ENCODE peak calls at places on chromosome 7, in four cellular contexts. F is NB4, X is cardiac fibroblast, D is HFF-Myc. E is an unnamed sample.
A peak's percentile ranks its signal among the peaks of the same experiment; 100 is the strongest.

GRCh38 chr7:155581107-155581830 is 34.9 kb upstream of the CNPY1 start:
- DNase-seq in F (no peak), X (no peak), D (no peak), E (no peak)

GRCh38 chr7:96224682-96225081 is 97.2 kb downstream of the SLC25A13 start:
- DNase-seq in F (peak; percentile 50), X (no peak), D (no peak), E (peak; percentile 36)

GRCh38 chr7:5420841-5421625 is 2.6 kb downstream of the TNRC18 start:
- DNase-seq in F (peak; percentile 69), X (no peak), D (no peak), E (peak; percentile 18)

GRCh38 chr7:17013204-17013603 is 131.4 kb upstream of the AGR3 start:
- DNase-seq in F (no peak), X (peak; percentile 49), D (no peak), E (peak; percentile 27)

GRCh38 chr7:130276796-130277762 is 10.4 kb downstream of the CPA2 start:
- DNase-seq in F (no peak), X (peak; percentile 66), D (no peak), E (peak; percentile 85)

GRCh38 chr7:139747662-139748372 is 30.0 kb downstream of the HIPK2 start:
- DNase-seq in F (no peak), X (no peak), D (no peak), E (no peak)

GRCh38 chr7:12570529-12571461 is at the start of gene SCIN:
- DNase-seq in F (peak; percentile 20), X (peak; percentile 11), D (no peak), E (peak; percentile 8)

GRCh38 chr7:47293884-47294568 is 287.9 kb downstream of the TNS3 start:
- DNase-seq in F (peak; percentile 91), X (peak; percentile 13), D (no peak), E (peak; percentile 33)

GRCh38 chr7:52005613-52006012 is 689.0 kb upstream of the COBL start:
- DNase-seq in F (no peak), X (no peak), D (no peak), E (no peak)

GRCh38 chr7:106086062-106086461 is 26.1 kb downstream of the SYPL1 start:
- DNase-seq in F (no peak), X (no peak), D (no peak), E (no peak)

GRCh38 chr7:8765374-8765773 is 332.0 kb downstream of the NXPH1 start:
- DNase-seq in F (no peak), X (no peak), D (no peak), E (no peak)

GRCh38 chr7:9181356-9181755 is 747.9 kb downstream of the NXPH1 start:
- DNase-seq in F (no peak), X (no peak), D (no peak), E (no peak)

GRCh38 chr7:18458830-18459229 is 36.7 kb upstream of the HDAC9 start:
- DNase-seq in F (no peak), X (no peak), D (no peak), E (peak; percentile 34)

GRCh38 chr7:99193527-99194214 is 14.2 kb downstream of the KPNA7 start:
- DNase-seq in F (no peak), X (peak; percentile 68), D (no peak), E (peak; percentile 70)

GRCh38 chr7:5774136-5774535 is 7.3 kb downstream of the RNF216 start:
- DNase-seq in F (no peak), X (no peak), D (no peak), E (no peak)

GRCh38 chr7:25786958-25787730 is 364.9 kb upstream of the NFE2L3 start:
- DNase-seq in F (no peak), X (no peak), D (no peak), E (no peak)

GRCh38 chr7:100965723-100966541 is 3.4 kb upstream of the MUC12 start:
- DNase-seq in F (peak; percentile 83), X (peak; percentile 59), D (no peak), E (peak; percentile 66)

GRCh38 chr7:64863969-64864368 is 39.1 kb upstream of the ZNF273 start:
- DNase-seq in F (no peak), X (no peak), D (no peak), E (no peak)

GRCh38 chr7:69192134-69192533 is 406.1 kb upstream of the AUTS2 start:
- DNase-seq in F (no peak), X (no peak), D (no peak), E (no peak)

GRCh38 chr7:112757337-112757736 is 32.9 kb downstream of the TMEM168 start:
- DNase-seq in F (no peak), X (no peak), D (no peak), E (no peak)

GRCh38 chr7:138064856-138065357 is 11.4 kb upstream of the AKR1D1 start:
- DNase-seq in F (no peak), X (peak; percentile 50), D (no peak), E (peak; percentile 35)

GRCh38 chr7:99607548-99607947 is 9.2 kb upstream of the ZSCAN25 start:
- DNase-seq in F (no peak), X (no peak), D (no peak), E (no peak)

GRCh38 chr7:105677803-105678583 is 96.7 kb upstream of the EFCAB10 start:
- DNase-seq in F (peak; percentile 90), X (no peak), D (no peak), E (no peak)

GRCh38 chr7:143929224-143929920 is 5.7 kb upstream of the OR2F2 start:
- DNase-seq in F (no peak), X (no peak), D (no peak), E (peak; percentile 63)

GRCh38 chr7:130667593-130668257 is 823 bp downstream of the COPG2 start:
- DNase-seq in F (no peak), X (peak; percentile 5), D (no peak), E (peak; percentile 2)

GRCh38 chr7:91434821-91435220 is 170.6 kb downstream of the FZD1 start:
- DNase-seq in F (no peak), X (peak; percentile 20), D (no peak), E (no peak)

GRCh38 chr7:138512885-138513284 is 52.8 kb downstream of the TRIM24 start:
- DNase-seq in F (no peak), X (no peak), D (no peak), E (no peak)

GRCh38 chr7:1242129-1242572 is 9.5 kb downstream of the UNCX start:
- DNase-seq in F (no peak), X (no peak), D (no peak), E (no peak)

GRCh38 chr7:38840736-38841460 is 68.1 kb downstream of the VPS41 start:
- DNase-seq in F (no peak), X (peak; percentile 56), D (no peak), E (peak; percentile 92)

GRCh38 chr7:115724400-115725056 is 306.0 kb downstream of the TFEC start:
- DNase-seq in F (no peak), X (no peak), D (no peak), E (no peak)

GRCh38 chr7:23474829-23475578 is 4.7 kb upstream of the IGF2BP3 start:
- DNase-seq in F (no peak), X (no peak), D (no peak), E (no peak)

GRCh38 chr7:11182736-11183135 is 209.1 kb downstream of the PHF14 start:
- DNase-seq in F (no peak), X (no peak), D (no peak), E (peak; percentile 83)

GRCh38 chr7:154640266-154640865 is 362.6 kb downstream of the PAXIP1 start:
- DNase-seq in F (peak; percentile 25), X (no peak), D (no peak), E (no peak)

GRCh38 chr7:36214608-36215016 is 61.6 kb downstream of the EEPD1 start:
- DNase-seq in F (no peak), X (peak; percentile 41), D (no peak), E (no peak)

GRCh38 chr7:140696024-140696678 is 357 bp upstream of the NDUFB2 start:
- DNase-seq in F (peak; percentile 96), X (peak; percentile 93), D (peak; percentile 48), E (peak; percentile 95)

GRCh38 chr7:122068046-122068445 is 76.0 kb downstream of the AASS start:
- DNase-seq in F (no peak), X (no peak), D (no peak), E (no peak)

GRCh38 chr7:159152816-159153215 is 8.1 kb upstream of the VIPR2 start:
- DNase-seq in F (no peak), X (no peak), D (no peak), E (no peak)

GRCh38 chr7:73823873-73824597 is 6.8 kb upstream of the CLDN4 start:
- DNase-seq in F (no peak), X (no peak), D (no peak), E (no peak)

GRCh38 chr7:87001214-87001613 is 58.2 kb downstream of the ELAPOR2 start:
- DNase-seq in F (no peak), X (peak; percentile 31), D (no peak), E (peak; percentile 12)

GRCh38 chr7:89661876-89662275 is 492.4 kb upstream of the STEAP1 start:
- DNase-seq in F (no peak), X (no peak), D (no peak), E (no peak)

E was measured in iris pigment epithelial cell.